ENCODE peak calls at places on chromosomes 16 and 17, in seven cellular contexts. Z is ELR; B is renal cortical epithelial cell; R is left cardiac atrium; X is activated T-helper 1 cell treated with anti-CD3 and anti-CD28 coated beads, Interleukin-2, amount 50 U/mL, for 16 hours; G is C1 segment of cervical spinal cord; O is sigmoid colon. A is an unnamed sample.

GRCh38 chr16:11289202-11289601 is 8.1 kb upstream of the PRM1 start:
- DNase-seq in Z (no peak), B (no peak), R (no peak), X (no peak), G (no peak), O (no peak), A (no peak)

GRCh38 chr17:17043668-17044226 is 1.5 kb downstream of the MPRIP start:
- DNase-seq in Z (peak; percentile 59), B (no peak), R (no peak), X (no peak), G (peak; percentile 20), O (no peak), A (no peak)

GRCh38 chr17:44102845-44103622 is 20.4 kb downstream of the HDAC5 start:
- DNase-seq in Z (no peak), B (no peak), R (no peak), X (no peak), G (no peak), O (no peak), A (no peak)

GRCh38 chr17:32102172-32102571 is 40.1 kb upstream of the RHOT1 start:
- DNase-seq in Z (no peak), B (no peak), R (no peak), X (no peak), G (no peak), O (no peak), A (no peak)

GRCh38 chr17:2792541-2793169 is 3.6 kb upstream of the RAP1GAP2 start:
- DNase-seq in Z (no peak), B (no peak), R (no peak), X (no peak), G (no peak), O (no peak), A (no peak)

GRCh38 chr16:28910046-28911031 is 14.7 kb downstream of the RABEP2 start:
- DNase-seq in Z (peak; percentile 47), B (no peak), R (no peak), X (no peak), G (no peak), O (no peak), A (peak; percentile 9)

GRCh38 chr17:32267690-32268205 is 2.1 kb downstream of the RHBDL3 start:
- DNase-seq in Z (peak; percentile 58), B (no peak), R (no peak), X (no peak), G (peak; percentile 37), O (no peak), A (no peak)

GRCh38 chr16:49675417-49675816 is 180.5 kb downstream of the ZNF423 start:
- DNase-seq in Z (no peak), B (no peak), R (no peak), X (no peak), G (no peak), O (no peak), A (no peak)

GRCh38 chr17:21081967-21082366 is 39.2 kb upstream of the USP22 start:
- DNase-seq in Z (no peak), B (no peak), R (no peak), X (no peak), G (no peak), O (no peak), A (no peak)

GRCh38 chr17:43839670-43840101 is 6.7 kb upstream of the MPP3 start:
- DNase-seq in Z (no peak), B (peak; percentile 33), R (no peak), X (no peak), G (peak; percentile 98), O (no peak), A (peak; percentile 55)

GRCh38 chr17:70313031-70313430 is 143.7 kb downstream of the KCNJ2 start:
- DNase-seq in Z (peak; percentile 78), B (no peak), R (no peak), X (no peak), G (no peak), O (no peak), A (no peak)

GRCh38 chr17:3963214-3964201 is 729 bp downstream of the ATP2A3 start:
- DNase-seq in Z (no peak), B (no peak), R (no peak), X (peak; percentile 48), G (no peak), O (no peak), A (no peak)

GRCh38 chr17:11880714-11881113 is 116.6 kb downstream of the ZNF18 start:
- DNase-seq in Z (peak; percentile 27), B (peak; percentile 1), R (no peak), X (no peak), G (no peak), O (no peak), A (peak; percentile 36)

GRCh38 chr17:49003557-49004511 is 6.6 kb downstream of the IGF2BP1 start:
- DNase-seq in Z (peak; percentile 49), B (no peak), R (no peak), X (no peak), G (no peak), O (no peak), A (peak; percentile 56)

GRCh38 chr16:324451-325334 is 27.8 kb downstream of the AXIN1 start:
- DNase-seq in Z (no peak), B (no peak), R (no peak), X (peak; percentile 40), G (no peak), O (no peak), A (peak; percentile 67)

GRCh38 chr17:74736423-74737298 is at the start of gene RAB37:
- DNase-seq in Z (peak; percentile 39), B (no peak), R (peak; percentile 63), X (no peak), G (no peak), O (no peak), A (peak; percentile 84)

GRCh38 chr17:46043606-46044005 is 44.6 kb downstream of the STH start:
- DNase-seq in Z (no peak), B (no peak), R (no peak), X (no peak), G (no peak), O (no peak), A (no peak)

GRCh38 chr16:69514366-69514765 is 51.4 kb upstream of the NFAT5 start:
- DNase-seq in Z (peak; percentile 51), B (no peak), R (no peak), X (no peak), G (no peak), O (no peak), A (no peak)

GRCh38 chr17:64331946-64332493 is 58.6 kb downstream of the PECAM1 start:
- DNase-seq in Z (no peak), B (peak; percentile 26), R (peak; percentile 89), X (no peak), G (no peak), O (no peak), A (no peak)

GRCh38 chr16:15946257-15947044 is 3.0 kb upstream of the ABCC1 start:
- DNase-seq in Z (peak; percentile 79), B (peak; percentile 91), R (no peak), X (no peak), G (no peak), O (peak; percentile 33), A (no peak)

GRCh38 chr17:31433091-31433790 is 41.8 kb downstream of the RAB11FIP4 start:
- DNase-seq in Z (no peak), B (no peak), R (no peak), X (no peak), G (no peak), O (no peak), A (no peak)

GRCh38 chr16:56977256-56977655 is 12.1 kb upstream of the NLRC5 start:
- DNase-seq in Z (no peak), B (no peak), R (peak; percentile 2), X (no peak), G (no peak), O (no peak), A (no peak)

GRCh38 chr16:84663433-84664101 is 15.3 kb downstream of the KLHL36 start:
- DNase-seq in Z (no peak), B (no peak), R (no peak), X (no peak), G (no peak), O (no peak), A (no peak)

GRCh38 chr17:73622381-73622780 is 21.9 kb downstream of the SDK2 start:
- DNase-seq in Z (no peak), B (no peak), R (no peak), X (no peak), G (no peak), O (no peak), A (no peak)

GRCh38 chr16:66798162-66798561 is 3.2 kb downstream of the TERB1 start:
- DNase-seq in Z (peak; percentile 25), B (no peak), R (no peak), X (no peak), G (no peak), O (no peak), A (no peak)

GRCh38 chr16:81921415-81921814 is 89.9 kb downstream of the SDR42E1 start:
- DNase-seq in Z (no peak), B (no peak), R (no peak), X (no peak), G (no peak), O (peak; percentile 63), A (no peak)

GRCh38 chr16:53745753-53746258 is 41.9 kb downstream of the FTO start:
- DNase-seq in Z (peak; percentile 87), B (peak; percentile 88), R (no peak), X (no peak), G (no peak), O (no peak), A (no peak)

GRCh38 chr17:76924345-76925332 is 56.4 kb downstream of the MGAT5B start:
- DNase-seq in Z (peak; percentile 12), B (no peak), R (no peak), X (no peak), G (no peak), O (no peak), A (no peak)

GRCh38 chr17:31568140-31568938 is 176.9 kb downstream of the RAB11FIP4 start:
- DNase-seq in Z (no peak), B (no peak), R (peak; percentile 41), X (no peak), G (no peak), O (peak; percentile 81), A (no peak)

GRCh38 chr17:43456661-43457361 is 27.0 kb upstream of the DHX8 start:
- DNase-seq in Z (peak; percentile 15), B (peak; percentile 80), R (peak; percentile 52), X (no peak), G (no peak), O (peak; percentile 75), A (no peak)

GRCh38 chr16:61813339-61813738 is 222.9 kb downstream of the CDH8 start:
- DNase-seq in Z (no peak), B (no peak), R (no peak), X (no peak), G (no peak), O (no peak), A (no peak)

A was measured in iPS-NIHi11.